ENCODE peak calls at places on chromosome 13, in ten cellular contexts. A is sciatic nerve; U is SHP77; T is endothelial cell; K is neural progenitor cell; C is memory B cell; D is kidney; N is stimulated activated CD4-positive, alpha-beta T cell treated with anti-CD3 and anti-CD28 coated beads, Interleukin-1b, Interleukin-23, amount 100 ng/mL, for 24 hours; S is RWPE1; H is hypothalamus. M is an unnamed sample.

GRCh38 chr13:51221674-51222509 is at the start of gene FAM124A:
- DNase-seq in A (peak), U (peak), T (peak), K (peak), C (peak), D (peak), N (peak), S (peak), H (peak), M (no peak)

GRCh38 chr13:22915442-22916082 is 265.2 kb upstream of the SGCG start:
- DNase-seq in A (no peak), U (no peak), T (peak), K (peak), C (no peak), D (peak), N (no peak), S (peak), H (peak), M (peak)

GRCh38 chr13:77980592-77980991 is 62.0 kb upstream of the EDNRB start:
- DNase-seq in A (no peak), U (no peak), T (no peak), K (peak), C (no peak), D (no peak), N (no peak), S (no peak), H (no peak), M (no peak)

GRCh38 chr13:74289130-74289529 is 154.9 kb upstream of the KLF12 start:
- DNase-seq in A (no peak), U (no peak), T (no peak), K (no peak), C (no peak), D (no peak), N (no peak), S (no peak), H (no peak), M (no peak)

GRCh38 chr13:21137696-21138095 is 38.7 kb downstream of the SKA3 start:
- DNase-seq in A (no peak), U (no peak), T (no peak), K (no peak), C (no peak), D (no peak), N (no peak), S (no peak), H (no peak), M (no peak)

GRCh38 chr13:112465251-112466131 is 89.3 kb downstream of the SPACA7 start:
- DNase-seq in A (no peak), U (no peak), T (no peak), K (no peak), C (no peak), D (peak), N (no peak), S (no peak), H (no peak), M (no peak)

GRCh38 chr13:102983496-102983895 is 82.7 kb downstream of the SLC10A2 start:
- DNase-seq in A (no peak), U (no peak), T (no peak), K (no peak), C (no peak), D (no peak), N (no peak), S (no peak), H (no peak), M (no peak)

GRCh38 chr13:92122454-92122853 is 724.0 kb downstream of the GPC5 start:
- DNase-seq in A (no peak), U (no peak), T (no peak), K (no peak), C (no peak), D (no peak), N (no peak), S (no peak), H (no peak), M (no peak)

GRCh38 chr13:79483302-79483701 is 2.3 kb downstream of the NDFIP2 start:
- DNase-seq in A (no peak), U (no peak), T (no peak), K (no peak), C (no peak), D (no peak), N (no peak), S (no peak), H (no peak), M (no peak)

GRCh38 chr13:29000802-29001201 is 180.7 kb downstream of the MTUS2 start:
- DNase-seq in A (no peak), U (no peak), T (no peak), K (no peak), C (no peak), D (no peak), N (no peak), S (no peak), H (no peak), M (no peak)

GRCh38 chr13:82294226-82294625 is 1588.0 kb downstream of the SLITRK1 start:
- DNase-seq in A (no peak), U (no peak), T (no peak), K (no peak), C (no peak), D (no peak), N (no peak), S (no peak), H (no peak), M (no peak)

GRCh38 chr13:37651891-37652290 is 53.3 kb upstream of the POSTN start:
- DNase-seq in A (no peak), U (no peak), T (no peak), K (no peak), C (no peak), D (no peak), N (no peak), S (no peak), H (no peak), M (no peak)

GRCh38 chr13:104289400-104289799 is 1223.2 kb upstream of the SLC10A2 start:
- DNase-seq in A (no peak), U (peak), T (no peak), K (no peak), C (no peak), D (no peak), N (no peak), S (no peak), H (no peak), M (no peak)

GRCh38 chr13:53238241-53238640 is 209.6 kb downstream of the OLFM4 start:
- DNase-seq in A (no peak), U (no peak), T (no peak), K (peak), C (no peak), D (no peak), N (no peak), S (no peak), H (no peak), M (no peak)

GRCh38 chr13:49627831-49628652 is at the start of gene ARL11:
- DNase-seq in A (peak), U (no peak), T (peak), K (peak), C (peak), D (no peak), N (peak), S (peak), H (no peak), M (peak)

GRCh38 chr13:21402586-21403307 is 56.4 kb downstream of the ZDHHC20 start:
- DNase-seq in A (no peak), U (peak), T (no peak), K (no peak), C (no peak), D (no peak), N (no peak), S (peak), H (no peak), M (no peak)

GRCh38 chr13:30618186-30618937 is 642 bp downstream of the USPL1 start:
- DNase-seq in A (no peak), U (no peak), T (no peak), K (peak), C (peak), D (peak), N (peak), S (peak), H (no peak), M (no peak)

GRCh38 chr13:100652510-100652909 is 22.1 kb downstream of the TMTC4 start:
- DNase-seq in A (no peak), U (no peak), T (no peak), K (no peak), C (no peak), D (no peak), N (no peak), S (no peak), H (no peak), M (no peak)

GRCh38 chr13:30154531-30154930 is 152.8 kb downstream of the KATNAL1 start:
- DNase-seq in A (no peak), U (no peak), T (no peak), K (no peak), C (no peak), D (no peak), N (no peak), S (no peak), H (no peak), M (no peak)